ENCODE peak calls at places on chromosomes 2 and 18, in six cellular contexts. R is OCI-LY7, A is colonic mucosa, U is T-helper 9 cell, G is mammary epithelial cell, Q is GM13976. N is an unnamed sample.

GRCh38 chr2:195520671-195521155 is 136.3 kb upstream of the SLC39A10 start:
- DNase-seq in G (peak), A (no peak), R (no peak), Q (no peak), U (no peak), N (no peak)

GRCh38 chr2:184683923-184684322 is 85.6 kb downstream of the ZNF804A start:
- DNase-seq in R (no peak), A (no peak), G (no peak), U (no peak), Q (no peak), N (no peak)

GRCh38 chr2:218721934-218722333 is 11.3 kb downstream of the TTLL4 start:
- DNase-seq in G (no peak), R (no peak), Q (no peak), A (no peak), U (no peak), N (no peak)

GRCh38 chr2:212958757-212959295 is 192.6 kb downstream of the IKZF2 start:
- DNase-seq in G (peak), A (no peak), Q (no peak), U (no peak), R (no peak), N (no peak)

GRCh38 chr2:126749537-126749936 is 93.6 kb downstream of the GYPC start:
- DNase-seq in Q (no peak), U (no peak), R (peak), G (no peak), A (no peak), N (no peak)

GRCh38 chr2:63055510-63056308 is 5.1 kb downstream of the OTX1 start:
- DNase-seq in U (no peak), A (no peak), G (no peak), Q (peak), R (no peak), N (no peak)

GRCh38 chr2:174717273-174717672 is 47.0 kb downstream of the CHRNA1 start:
- DNase-seq in A (no peak), R (no peak), Q (no peak), U (no peak), G (peak), N (no peak)

GRCh38 chr18:36469471-36469870 is 172.0 kb downstream of the FHOD3 start:
- DNase-seq in U (no peak), Q (no peak), R (no peak), A (no peak), G (no peak), N (no peak)

GRCh38 chr2:170651603-170652002 is 63.5 kb upstream of the SP5 start:
- DNase-seq in G (no peak), R (no peak), U (peak), A (no peak), Q (no peak), N (no peak)

GRCh38 chr2:106284255-106284654 is 90.2 kb upstream of the UXS1 start:
- DNase-seq in U (no peak), R (no peak), A (no peak), G (no peak), Q (no peak), N (no peak)

GRCh38 chr2:219475278-219475677 is 23.4 kb upstream of the GMPPA start:
- DNase-seq in R (no peak), G (no peak), U (no peak), A (no peak), Q (no peak), N (no peak)

GRCh38 chr2:133292267-133292666 is 276.0 kb downstream of the NCKAP5 start:
- DNase-seq in A (no peak), Q (no peak), G (no peak), R (no peak), U (no peak), N (no peak)

GRCh38 chr2:132439703-132440398 is 23.2 kb downstream of the GPR39 start:
- DNase-seq in A (no peak), R (no peak), G (peak), U (no peak), Q (no peak), N (no peak)

GRCh38 chr2:52732849-52733395 is 1034.7 kb upstream of the CHAC2 start:
- DNase-seq in R (no peak), G (no peak), U (no peak), A (no peak), Q (no peak), N (no peak)

GRCh38 chr2:240395448-240395847 is 40.0 kb upstream of the GPC1 start:
- DNase-seq in Q (no peak), U (no peak), G (no peak), R (no peak), A (no peak), N (peak)

GRCh38 chr2:28633739-28634138 is 117.9 kb upstream of the PPP1CB start:
- DNase-seq in A (no peak), U (no peak), G (peak), R (no peak), Q (no peak), N (no peak)

GRCh38 chr2:16680294-16680693 is 14.7 kb upstream of the CYRIA start:
- DNase-seq in Q (no peak), G (no peak), R (no peak), A (no peak), U (no peak), N (no peak)

GRCh38 chr18:22831441-22831904 is 101.7 kb upstream of the RBBP8 start:
- DNase-seq in R (peak), A (peak), G (peak), U (no peak), Q (no peak), N (no peak)

GRCh38 chr2:237306083-237306786 is 107.7 kb downstream of the COL6A3 start:
- DNase-seq in A (no peak), G (no peak), R (no peak), Q (no peak), U (no peak), N (no peak)

GRCh38 chr18:61582205-61582710 is 249.0 kb downstream of the CDH20 start:
- DNase-seq in R (no peak), A (peak), U (no peak), G (no peak), Q (no peak), N (no peak)

GRCh38 chr2:197786010-197786877 is 1.1 kb upstream of the BOLL start:
- DNase-seq in R (no peak), A (peak), U (peak), Q (peak), G (no peak), N (peak)

GRCh38 chr2:163182764-163183354 is 344.3 kb upstream of the KCNH7 start:
- DNase-seq in A (no peak), U (no peak), Q (peak), R (peak), G (no peak), N (no peak)

GRCh38 chr2:180985771-180986395 is 5.5 kb downstream of the UBE2E3 start:
- DNase-seq in A (no peak), R (no peak), G (no peak), U (no peak), Q (no peak), N (no peak)

GRCh38 chr18:4636957-4637356 is 181.8 kb upstream of the DLGAP1 start:
- DNase-seq in G (no peak), Q (no peak), U (no peak), R (peak), A (no peak), N (no peak)

GRCh38 chr2:240460243-240460630 is 24.8 kb downstream of the GPC1 start:
- DNase-seq in G (no peak), A (no peak), Q (no peak), R (no peak), U (no peak), N (peak)

GRCh38 chr2:68762665-68763064 is 28.1 kb downstream of the ARHGAP25 start:
- DNase-seq in R (peak), U (no peak), Q (no peak), G (no peak), A (peak), N (no peak)

GRCh38 chr2:98664323-98664722 is 55.9 kb downstream of the UNC50 start:
- DNase-seq in U (no peak), R (no peak), G (peak), Q (no peak), A (no peak), N (no peak)

GRCh38 chr18:32812342-32812741 is 39.5 kb upstream of the KLHL14 start:
- DNase-seq in Q (no peak), G (no peak), A (no peak), R (no peak), U (no peak), N (no peak)

GRCh38 chr18:31610841-31611240 is 19.2 kb downstream of the TTR start:
- DNase-seq in A (peak), R (peak), G (no peak), U (no peak), Q (no peak), N (no peak)

GRCh38 chr2:168848220-168848619 is 42.0 kb downstream of the SPC25 start:
- DNase-seq in G (no peak), R (no peak), Q (no peak), A (no peak), U (no peak), N (no peak)

GRCh38 chr2:239589270-239589825 is 188.5 kb upstream of the HDAC4 start:
- DNase-seq in G (no peak), A (no peak), Q (no peak), R (no peak), U (no peak), N (peak)

GRCh38 chr2:54558976-54559410 is 102.9 kb downstream of the SPTBN1 start:
- DNase-seq in G (no peak), A (no peak), R (no peak), U (no peak), Q (peak), N (no peak)

GRCh38 chr2:144426981-144427479 is 92.9 kb downstream of the ZEB2 start:
- DNase-seq in A (no peak), G (peak), U (no peak), R (no peak), Q (no peak), N (no peak)

GRCh38 chr2:166293984-166294383 is 81.8 kb downstream of the SCN9A start:
- DNase-seq in U (no peak), R (no peak), G (no peak), Q (no peak), A (no peak), N (no peak)

GRCh38 chr2:109647636-109648035 is 33.5 kb downstream of the SOWAHC start:
- DNase-seq in Q (no peak), A (no peak), R (no peak), U (no peak), G (peak), N (no peak)

GRCh38 chr2:200585730-200586643 is at the start of gene AOX1:
- DNase-seq in R (peak), Q (peak), G (peak), A (peak), U (no peak), N (no peak)

GRCh38 chr2:69305712-69306611 is 81.1 kb downstream of the GFPT1 start:
- DNase-seq in U (no peak), A (no peak), G (no peak), Q (peak), R (no peak), N (no peak)